ENCODE peak calls at places on chromosomes 4 and X, in seven cellular contexts. D, Q, E, B, X, H and N are unnamed samples. For H3K4me1, the result is how much of the 10 kb centered on the place peaks cover.

GRCh38 chr4:101025755-101026154 is 321.6 kb downstream of the PPP3CA start:
- DNase-seq in Q (no peak), E (no peak), X (no peak), D (no peak), H (no peak), B (no peak), N (no peak)

GRCh38 chr4:80507077-80507476 is 171.5 kb downstream of the CFAP299 start:
- DNase-seq in Q (no peak), B (no peak), D (no peak), X (no peak), E (no peak), H (no peak), N (no peak)

GRCh38 chr4:143347495-143347894 is 10.8 kb downstream of the GAB1 start:
- DNase-seq in B (no peak), E (no peak), X (no peak), D (no peak), H (no peak), Q (no peak), N (no peak)

GRCh38 chrX:121579016-121579760 is 531.8 kb downstream of the GLUD2 start:
- DNase-seq in X (peak), E (no peak), H (no peak), Q (no peak), B (peak), D (no peak), N (no peak)

GRCh38 chrX:16712825-16713155 is 321 bp upstream of the CTPS2 start:
- DNase-seq in Q (no peak), B (no peak), H (no peak), X (no peak), E (no peak), D (no peak), N (no peak)

GRCh38 chr4:57064811-57065711 is 45.1 kb downstream of the IGFBP7 start:
- DNase-seq in Q (no peak), H (peak), E (peak), B (peak), D (peak), X (no peak), N (peak)

GRCh38 chrX:131762802-131763234 is 218.9 kb downstream of the OR13H1 start:
- DNase-seq in B (no peak), E (peak), X (no peak), H (peak), D (no peak), Q (no peak), N (peak)

GRCh38 chr4:47652092-47652491 is 167.0 kb downstream of the ATP10D start:
- DNase-seq in H (no peak), B (no peak), Q (no peak), X (no peak), D (no peak), E (no peak), N (no peak)

GRCh38 chrX:83469551-83469950 is 38.5 kb upstream of the POU3F4 start:
- DNase-seq in D (no peak), X (peak), Q (no peak), E (peak), H (no peak), B (peak), N (no peak)

GRCh38 chrX:115344885-115345653 is 55.6 kb downstream of the LUZP4 start:
- DNase-seq in D (peak), Q (no peak), B (peak), E (peak), X (peak), H (peak), N (peak)

GRCh38 chr4:75142850-75143249 is 209.9 kb downstream of the PARM1 start:
- DNase-seq in X (no peak), B (no peak), D (no peak), H (no peak), E (no peak), Q (no peak), N (no peak)

GRCh38 chrX:46260502-46260901 is 284.7 kb downstream of the ZNF674 start:
- DNase-seq in E (no peak), H (no peak), Q (no peak), X (no peak), D (no peak), B (no peak), N (no peak)

GRCh38 chr4:90833698-90834097 is 706.5 kb downstream of the CCSER1 start:
- DNase-seq in X (no peak), D (no peak), B (no peak), E (no peak), H (no peak), Q (no peak), N (no peak)

GRCh38 chr4:25441519-25442117 is 64.6 kb downstream of the ANAPC4 start:
- DNase-seq in Q (peak), B (peak), E (peak), X (peak), D (no peak), H (peak), N (no peak)

GRCh38 chr4:211033-211511 is 86.8 kb downstream of the ZNF718 start:
- DNase-seq in D (no peak), B (no peak), E (no peak), Q (no peak), H (no peak), X (no peak), N (no peak)

GRCh38 chr4:128279624-128280225 is 7.9 kb downstream of the PGRMC2 start:
- DNase-seq in X (no peak), B (no peak), H (no peak), Q (no peak), E (no peak), D (no peak), N (no peak)

GRCh38 chrX:103918050-103918449 is 44.4 kb upstream of the TMSB15B start:
- DNase-seq in Q (peak), E (peak), H (peak), X (no peak), B (peak), D (no peak), N (peak)

GRCh38 chr4:37715889-37716402 is 29.8 kb upstream of the RELL1 start:
- DNase-seq in D (peak), B (no peak), X (no peak), Q (no peak), E (no peak), H (peak), N (no peak)

GRCh38 chr4:128158894-128159293 is 97.8 kb downstream of the LARP1B start:
- DNase-seq in E (no peak), B (no peak), H (no peak), D (no peak), Q (no peak), X (no peak), N (no peak)

GRCh38 chr4:125315571-125316390 is 1.0 kb downstream of the FAT4 start:
- DNase-seq in D (peak), X (peak), Q (no peak), E (peak), H (peak), B (peak), N (peak)

GRCh38 chr4:109629775-109630174 is 69.7 kb downstream of the MCUB start:
- DNase-seq in X (no peak), E (no peak), B (no peak), Q (no peak), H (no peak), D (no peak), N (no peak)

GRCh38 chrX:38662640-38663039 is 101.3 kb downstream of the TSPAN7 start:
- DNase-seq in D (no peak), H (no peak), X (no peak), Q (no peak), B (no peak), E (no peak), N (no peak)

GRCh38 chrX:78945186-78945912 is at the start of gene P2RY10:
- DNase-seq in B (no peak), E (no peak), X (no peak), Q (no peak), H (no peak), D (no peak), N (no peak)

GRCh38 chr4:173319696-173320095 is 14.5 kb downstream of the HMGB2 start:
- DNase-seq in D (no peak), B (no peak), E (no peak), H (no peak), X (no peak), Q (no peak), N (no peak)

GRCh38 chr4:163611172-163611571 is 116.7 kb downstream of the TMA16 start:
- DNase-seq in H (no peak), D (no peak), B (no peak), Q (no peak), E (no peak), X (no peak), N (no peak)

GRCh38 chrX:54810532-54810931 is 3.0 kb downstream of the MAGED2 start:
- DNase-seq in X (no peak), B (no peak), Q (no peak), H (no peak), D (no peak), E (no peak), N (no peak)

GRCh38 chrX:118117069-118117405 is 427 bp upstream of the KLHL13 start:
- DNase-seq in X (no peak), H (no peak), D (no peak), Q (no peak), E (no peak), B (peak), N (no peak)

DNA sequence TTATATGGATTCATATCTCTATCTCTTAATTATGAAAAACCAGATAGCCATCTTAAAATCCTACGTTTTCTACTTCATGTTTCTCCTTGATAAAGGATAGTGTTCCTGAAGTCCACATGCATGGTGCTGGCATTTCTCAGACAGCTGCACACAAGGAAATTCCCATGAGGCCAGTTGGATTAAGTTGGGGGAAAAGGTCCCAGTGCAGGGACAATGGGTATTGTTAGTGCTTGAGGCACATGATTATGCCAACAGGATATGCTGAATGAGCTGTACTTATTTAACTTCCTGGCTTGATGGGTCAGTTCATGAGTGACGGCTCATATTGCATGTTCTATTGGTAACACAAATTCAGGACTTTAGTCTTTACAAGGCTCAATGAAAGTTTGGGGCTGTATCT is 913.9 kb upstream of the NDST4 start:
- DNase-seq in H (no peak), Q (no peak), X (no peak), D (no peak), B (no peak), E (no peak), N (no peak)
- TF ChIP-seq POLR2A in H (no peak), Q (no peak), X (no peak), D (no peak), B (no peak), E (no peak), N (no peak)

DNA sequence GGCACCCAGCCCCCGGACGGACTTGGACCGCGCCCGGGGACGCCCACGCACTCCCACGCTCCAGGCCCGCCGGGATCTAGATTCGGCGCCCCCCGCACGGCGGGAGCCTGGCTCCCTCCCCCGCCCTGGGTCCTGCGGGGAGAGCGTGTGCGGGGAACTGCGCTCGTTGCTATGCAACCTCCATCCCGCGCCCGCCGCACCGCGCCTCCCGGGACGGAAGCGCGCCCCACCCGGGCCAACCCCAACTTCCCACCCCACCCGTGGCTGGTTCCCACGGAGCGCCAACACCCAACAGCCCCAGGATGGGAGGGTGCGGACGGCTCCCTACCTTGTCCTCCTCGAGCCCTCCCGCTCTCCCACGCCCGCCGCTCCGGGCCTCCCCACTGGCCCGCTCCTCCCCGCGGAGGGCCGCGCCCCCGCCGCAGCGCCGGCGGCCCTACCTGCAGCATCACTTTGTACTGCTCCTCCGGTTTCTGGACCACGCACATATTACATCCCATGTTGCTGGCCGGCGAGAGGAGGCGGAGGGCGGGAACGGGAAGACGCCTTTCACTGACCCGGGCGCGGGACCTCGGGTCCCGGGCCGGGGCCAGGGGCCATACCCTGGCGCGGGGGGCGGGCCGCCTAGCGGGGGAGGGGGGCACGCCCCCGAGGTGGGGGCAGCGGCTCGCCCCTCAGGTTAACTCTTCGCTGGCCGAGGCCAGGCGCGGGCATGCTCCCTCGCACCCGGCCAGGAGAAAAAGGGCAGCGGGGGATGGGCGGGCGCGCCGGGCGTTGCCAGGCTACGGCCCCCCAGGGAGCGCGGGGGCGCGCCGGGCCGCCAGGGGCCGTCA is at the start of gene PDZD4:
- DNase-seq in H (no peak), D (no peak), X (no peak), E (no peak), B (no peak), Q (peak), N (no peak)
- H3K4me3 ChIP-seq in H (no peak), D (peak), X (no peak), E (peak), B (peak), Q (no peak), N (peak)

GRCh38 chr4:137530176-137530575 is 2.1 kb downstream of the PCDH18 start:
- DNase-seq in B (no peak), X (no peak), Q (no peak), H (no peak), D (no peak), E (no peak), N (no peak)
- H3K4me1 ChIP-seq in B (under half), X (under half), Q (under half), H (under half), D (under half), E (under half), N (under half)

DNA sequence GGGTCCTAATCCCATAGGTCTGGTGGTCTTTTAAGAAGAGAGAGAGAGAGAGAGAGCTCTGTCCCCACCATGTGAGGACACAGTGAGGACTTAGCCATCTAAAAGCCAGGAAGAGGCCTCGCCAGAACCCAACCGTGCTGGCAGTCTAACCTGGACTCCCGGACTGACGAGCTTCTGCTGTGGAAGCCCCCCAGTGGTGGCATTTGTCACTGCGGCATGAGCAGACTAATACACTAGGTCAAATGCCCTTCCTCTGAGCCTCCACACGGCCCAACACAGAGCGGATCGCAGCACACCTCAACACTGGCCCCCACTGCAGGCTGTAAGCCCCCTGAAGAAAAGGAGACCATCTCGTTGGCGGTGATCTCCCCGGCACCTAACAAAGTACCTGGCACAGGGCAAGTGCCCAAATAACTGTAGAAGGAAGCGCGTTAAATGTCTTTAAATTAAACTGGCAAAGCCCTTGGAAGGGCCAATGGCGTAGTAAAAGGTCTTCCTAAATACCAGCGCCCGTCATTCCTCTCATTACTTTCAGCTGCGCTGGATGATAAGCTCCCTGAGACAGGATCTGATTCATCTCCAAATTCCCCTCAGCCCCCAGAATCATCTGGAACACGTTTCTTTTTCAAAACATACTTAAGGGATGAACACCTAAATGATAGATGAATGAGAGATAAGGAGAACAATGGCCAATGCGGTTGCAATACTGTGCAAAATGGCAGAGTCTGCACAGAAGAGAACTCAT is 95.2 kb downstream of the AFAP1 start:
- DNase-seq in B (peak), H (peak), D (peak), E (peak), X (peak), Q (peak), N (peak)
- TF ChIP-seq POLR2A in B (no peak), H (no peak), D (no peak), E (no peak), X (no peak), Q (no peak), N (no peak)

GRCh38 chr4:3771932-3772495 is 5.8 kb downstream of the ADRA2C start:
- DNase-seq in E (no peak), Q (no peak), D (no peak), B (no peak), X (no peak), H (no peak), N (no peak)

GRCh38 chr4:3768842-3769641 is 2.9 kb downstream of the ADRA2C start:
- DNase-seq in X (peak), B (no peak), E (no peak), D (no peak), H (no peak), Q (no peak), N (no peak)

GRCh38 chr4:3769642-3770184 is 3.5 kb downstream of the ADRA2C start:
- DNase-seq in E (no peak), H (no peak), X (no peak), Q (no peak), B (no peak), D (no peak), N (no peak)

GRCh38 chr4:3771167-3771809 is 5.1 kb downstream of the ADRA2C start:
- DNase-seq in E (no peak), D (no peak), Q (no peak), B (no peak), H (no peak), X (no peak), N (no peak)

DNA sequence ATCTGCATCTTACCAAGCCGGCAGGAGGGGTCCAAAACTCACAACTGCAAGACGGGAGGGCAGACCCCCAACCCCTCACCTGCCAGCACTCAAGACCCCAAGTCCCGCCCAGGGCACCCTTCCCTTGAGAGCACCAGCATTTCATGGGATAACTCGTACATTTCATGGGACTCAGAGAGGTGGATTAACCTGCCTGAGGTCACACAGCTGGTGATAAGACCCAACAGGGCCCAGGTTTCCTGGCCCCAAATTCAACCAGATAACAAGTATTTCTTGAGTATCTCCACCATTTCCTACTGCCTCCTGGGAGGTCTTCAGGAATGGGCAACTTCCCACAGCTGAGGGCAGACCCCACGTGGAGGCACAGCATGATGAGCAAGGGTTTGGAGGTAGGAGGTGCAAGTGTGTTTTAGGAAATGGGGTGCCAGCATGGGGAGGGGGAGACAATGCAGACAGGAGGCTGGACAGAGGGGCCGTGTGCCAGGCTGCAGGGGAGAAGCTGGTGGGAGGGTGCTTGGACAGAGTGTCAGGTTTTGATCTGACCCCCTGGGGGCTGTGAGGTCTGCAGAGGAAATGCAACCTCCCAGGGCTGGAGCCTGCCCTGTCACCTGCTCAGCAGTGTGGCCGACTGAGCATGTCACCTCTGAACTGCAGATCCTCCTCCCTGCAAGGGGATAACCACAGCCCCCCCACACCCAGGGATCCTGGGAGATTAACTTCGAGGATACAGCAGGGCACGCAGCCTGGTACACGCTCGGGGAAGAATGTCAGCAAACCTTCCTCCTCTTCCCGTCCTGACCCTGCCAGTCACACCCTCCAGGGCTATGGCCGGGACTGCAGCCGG is 4.4 kb downstream of the ADRA2C start:
- DNase-seq in Q (no peak), B (no peak), H (no peak), E (no peak), X (no peak), D (no peak), N (no peak)
- H3K4me3 ChIP-seq in Q (no peak), B (no peak), H (no peak), E (no peak), X (peak), D (no peak), N (no peak)

DNA sequence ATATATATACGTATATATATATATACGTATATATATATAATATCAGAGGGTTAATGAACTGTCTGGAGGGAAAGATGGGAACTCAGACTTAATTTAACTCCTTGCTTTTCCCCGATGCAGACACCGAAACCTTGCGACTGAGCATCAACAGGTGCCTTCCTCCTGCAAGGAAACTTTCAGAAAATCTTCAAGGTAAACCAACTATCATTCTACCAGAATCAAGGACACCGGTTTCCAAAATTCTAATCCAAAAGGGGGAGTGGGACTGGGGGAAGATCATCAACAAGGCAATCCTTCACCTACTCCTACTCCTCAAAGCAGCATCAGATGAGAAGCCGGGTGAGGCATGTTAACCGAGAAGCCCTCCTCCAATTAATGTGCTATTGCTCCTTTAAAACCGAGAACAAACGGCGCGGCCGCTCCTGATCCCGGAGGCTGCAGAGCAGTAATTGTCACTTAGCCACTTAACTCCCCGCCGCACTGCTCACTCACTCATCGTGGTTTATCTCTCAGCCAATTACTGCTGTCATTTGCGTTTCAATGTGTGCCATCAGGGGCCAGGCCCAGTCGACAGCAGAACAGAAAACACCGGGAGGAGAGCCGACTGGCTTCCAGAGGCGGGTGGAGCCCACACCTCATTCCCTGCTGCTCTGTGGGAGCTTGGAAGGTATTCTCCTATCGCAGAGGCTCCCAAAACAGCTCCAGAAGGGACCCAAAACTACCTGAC is 61.7 kb downstream of the MAML3 start:
- DNase-seq in H (peak), E (no peak), X (no peak), Q (no peak), B (no peak), D (no peak), N (no peak)
- H3K4me1 ChIP-seq in H (half or more), E (half or more), X (under half), Q (under half), B (half or more), D (under half), N (under half)

GRCh38 chr4:51842554-51843308 is at the start of gene DCUN1D4:
- DNase-seq in X (peak), E (peak), H (peak), D (peak), Q (peak), B (peak), N (peak)
- TF ChIP-seq POLR2A in X (no peak), E (peak), H (peak), D (peak), Q (peak), B (peak), N (peak)